ENCODE peak calls at places on chromosomes 3 and 15, in nine cellular contexts. Q is body of pancreas, R is breast epithelium, M is HepG2, G is adrenal gland, T is IMR-90, U is GM12878, C is HCT116, J is stomach. X is an unnamed sample. For H3K4me1, the result is how much of the 10 kb centered on the place peaks cover.

GRCh38 chr15:73927476-73928240 is 1.4 kb downstream of the LOXL1 start:
- DNase-seq in Q (peak), R (peak), M (no peak), G (peak), T (peak), U (no peak), C (peak), J (peak), X (no peak)

GRCh38 chr3:147008886-147009285 is 397.5 kb downstream of the ZIC4 start:
- DNase-seq in Q (peak), R (no peak), M (no peak), G (no peak), T (no peak), U (no peak), C (no peak), J (no peak), X (no peak)

GRCh38 chr3:11624161-11624560 is 19.6 kb downstream of the VGLL4 start:
- DNase-seq in Q (no peak), R (no peak), M (no peak), G (no peak), T (peak), U (no peak), C (no peak), J (no peak), X (no peak)

GRCh38 chr3:133933097-133934024 is 37.7 kb upstream of the RAB6B start:
- DNase-seq in Q (no peak), R (no peak), M (no peak), G (peak), T (no peak), U (no peak), C (no peak), J (no peak), X (no peak)

GRCh38 chr3:45943207-45943846 is at the start of gene CXCR6:
- DNase-seq in Q (no peak), R (no peak), M (no peak), G (no peak), T (peak), U (no peak), C (no peak), J (no peak), X (peak)

GRCh38 chr15:93067649-93068085 is 21.3 kb downstream of the RGMA start:
- DNase-seq in Q (no peak), R (no peak), M (no peak), G (no peak), T (no peak), U (no peak), C (no peak), J (no peak), X (no peak)

GRCh38 chr3:113205481-113205880 is 5.9 kb upstream of the BOC start:
- DNase-seq in Q (no peak), R (no peak), M (no peak), G (no peak), T (no peak), U (no peak), C (no peak), J (no peak), X (no peak)

GRCh38 chr3:18987862-18988447 is 160.4 kb upstream of the KCNH8 start:
- DNase-seq in Q (no peak), R (no peak), M (no peak), G (no peak), T (no peak), U (no peak), C (no peak), J (peak), X (no peak)

GRCh38 chr3:11706604-11707003 is 62.9 kb upstream of the VGLL4 start:
- DNase-seq in Q (no peak), R (no peak), M (no peak), G (no peak), T (no peak), U (no peak), C (no peak), J (no peak), X (no peak)

GRCh38 chr3:147939425-147940196 is 530.4 kb downstream of the ZIC1 start:
- DNase-seq in Q (no peak), R (no peak), M (no peak), G (no peak), T (no peak), U (no peak), C (no peak), J (no peak), X (no peak)

GRCh38 chr3:177440456-177441105 is 243.3 kb upstream of the TBL1XR1 start:
- DNase-seq in Q (no peak), R (no peak), M (no peak), G (no peak), T (no peak), U (no peak), C (no peak), J (no peak), X (no peak)

GRCh38 chr3:25259871-25260270 is 168.2 kb upstream of the RARB start:
- DNase-seq in Q (no peak), R (peak), M (no peak), G (no peak), T (no peak), U (no peak), C (no peak), J (no peak), X (no peak)

GRCh38 chr3:170428095-170428494 is 9.4 kb downstream of the CLDN11 start:
- DNase-seq in Q (no peak), R (no peak), M (peak), G (no peak), T (no peak), U (no peak), C (no peak), J (no peak), X (no peak)

GRCh38 chr3:148211725-148212124 is 486.0 kb upstream of the AGTR1 start:
- DNase-seq in Q (no peak), R (no peak), M (peak), G (no peak), T (peak), U (no peak), C (peak), J (no peak), X (no peak)

GRCh38 chr15:73628102-73628501 is 5.1 kb downstream of the NPTN start:
- DNase-seq in Q (no peak), R (no peak), M (peak), G (no peak), T (no peak), U (no peak), C (no peak), J (no peak), X (no peak)

GRCh38 chr15:70964058-70964457 is 71.4 kb downstream of the LRRC49 start:
- DNase-seq in Q (no peak), R (no peak), M (no peak), G (no peak), T (peak), U (no peak), C (no peak), J (no peak), X (no peak)

GRCh38 chr15:37819191-37819590 is 115.2 kb upstream of the TMCO5A start:
- DNase-seq in Q (no peak), R (no peak), M (no peak), G (no peak), T (peak), U (no peak), C (no peak), J (no peak), X (no peak)

GRCh38 chr3:19149388-19149787 is 1.1 kb downstream of the KCNH8 start:
- DNase-seq in Q (peak), R (no peak), M (no peak), G (peak), T (no peak), U (no peak), C (no peak), J (no peak), X (no peak)

GRCh38 chr3:69542265-69543079 is 156.6 kb upstream of the FRMD4B start:
- DNase-seq in Q (no peak), R (no peak), M (no peak), G (no peak), T (no peak), U (no peak), C (no peak), J (no peak), X (no peak)

GRCh38 chr15:45588199-45588910 is 1.2 kb downstream of the BLOC1S6 start:
- DNase-seq in Q (no peak), R (no peak), M (peak), G (no peak), T (peak), U (no peak), C (no peak), J (no peak), X (no peak)

GRCh38 chr3:168974628-168975403 is 688.7 kb downstream of the MECOM start:
- DNase-seq in Q (no peak), R (no peak), M (no peak), G (no peak), T (no peak), U (no peak), C (no peak), J (no peak), X (no peak)

GRCh38 chr15:100595964-100596363 is 6.0 kb downstream of the LINS1 start:
- DNase-seq in Q (no peak), R (no peak), M (no peak), G (no peak), T (no peak), U (no peak), C (no peak), J (no peak), X (no peak)

GRCh38 chr3:29513236-29513635 is 232.4 kb downstream of the RBMS3 start:
- DNase-seq in Q (no peak), R (no peak), M (no peak), G (peak), T (peak), U (no peak), C (no peak), J (no peak), X (peak)

GRCh38 chr3:194377708-194378107 is 8.2 kb upstream of the LRRC15 start:
- DNase-seq in Q (no peak), R (no peak), M (no peak), G (no peak), T (no peak), U (no peak), C (no peak), J (no peak), X (no peak)

GRCh38 chr3:150177673-150178378 is 207.1 kb upstream of the PFN2 start:
- DNase-seq in Q (no peak), R (no peak), M (no peak), G (no peak), T (peak), U (no peak), C (no peak), J (no peak), X (no peak)

GRCh38 chr15:89656116-89656815 is 999 bp upstream of the KIF7 start:
- DNase-seq in Q (no peak), R (no peak), M (no peak), G (no peak), T (peak), U (no peak), C (no peak), J (no peak), X (peak)

GRCh38 chr3:162742159-162742717 is 1245.6 kb downstream of the OTOL1 start:
- DNase-seq in Q (no peak), R (no peak), M (no peak), G (no peak), T (no peak), U (no peak), C (no peak), J (no peak), X (no peak)

GRCh38 chr3:24410861-24411260 is 83.8 kb downstream of the THRB start:
- DNase-seq in Q (no peak), R (no peak), M (no peak), G (no peak), T (no peak), U (no peak), C (no peak), J (no peak), X (no peak)

GRCh38 chr15:40420071-40420713 is 14.6 kb downstream of the IVD start:
- DNase-seq in Q (peak), R (no peak), M (no peak), G (peak), T (no peak), U (no peak), C (no peak), J (peak), X (no peak)

GRCh38 chr15:40424483-40425115 is 16.2 kb upstream of the BAHD1 start:
- DNase-seq in Q (no peak), R (no peak), M (no peak), G (no peak), T (no peak), U (no peak), C (no peak), J (no peak), X (no peak)

GRCh38 chr15:40418126-40418525 is 12.5 kb downstream of the IVD start:
- DNase-seq in Q (no peak), R (no peak), M (no peak), G (no peak), T (no peak), U (no peak), C (no peak), J (no peak), X (no peak)

GRCh38 chr15:40421246-40422157 is 15.9 kb downstream of the IVD start:
- DNase-seq in Q (peak), R (peak), M (peak), G (peak), T (peak), U (no peak), C (peak), J (peak), X (peak)

GRCh38 chr15:40420793-40421192 is 15.2 kb downstream of the IVD start:
- DNase-seq in Q (peak), R (peak), M (no peak), G (peak), T (no peak), U (no peak), C (peak), J (peak), X (no peak)
- TF ChIP-seq POLR2A in Q (no peak), R (no peak), M (no peak), G (no peak), T (no peak), U (no peak), C (no peak), J (no peak), X (no peak)

GRCh38 chr3:47162695-47163022 is 1.3 kb downstream of the SETD2 start:
- DNase-seq in Q (no peak), R (no peak), M (no peak), G (no peak), T (peak), U (no peak), C (no peak), J (no peak), X (no peak)

GRCh38 chr3:47159153-47159552 is 4.8 kb downstream of the SETD2 start:
- DNase-seq in Q (no peak), R (no peak), M (no peak), G (no peak), T (no peak), U (no peak), C (no peak), J (no peak), X (no peak)

GRCh38 chr3:47161983-47162694 is 1.8 kb downstream of the SETD2 start:
- DNase-seq in Q (no peak), R (no peak), M (no peak), G (no peak), T (no peak), U (no peak), C (no peak), J (no peak), X (no peak)

GRCh38 chr3:47158208-47158607 is 5.7 kb downstream of the SETD2 start:
- DNase-seq in Q (no peak), R (no peak), M (no peak), G (no peak), T (no peak), U (no peak), C (no peak), J (no peak), X (no peak)

GRCh38 chr3:47159820-47160219 is 4.1 kb downstream of the SETD2 start:
- DNase-seq in Q (no peak), R (no peak), M (no peak), G (no peak), T (no peak), U (no peak), C (no peak), J (no peak), X (no peak)
- H3K4me1 ChIP-seq in Q (half or more), R (under half), M (half or more), G (under half), T (under half), U (under half), C (under half), J (half or more), X (half or more)

DNA sequence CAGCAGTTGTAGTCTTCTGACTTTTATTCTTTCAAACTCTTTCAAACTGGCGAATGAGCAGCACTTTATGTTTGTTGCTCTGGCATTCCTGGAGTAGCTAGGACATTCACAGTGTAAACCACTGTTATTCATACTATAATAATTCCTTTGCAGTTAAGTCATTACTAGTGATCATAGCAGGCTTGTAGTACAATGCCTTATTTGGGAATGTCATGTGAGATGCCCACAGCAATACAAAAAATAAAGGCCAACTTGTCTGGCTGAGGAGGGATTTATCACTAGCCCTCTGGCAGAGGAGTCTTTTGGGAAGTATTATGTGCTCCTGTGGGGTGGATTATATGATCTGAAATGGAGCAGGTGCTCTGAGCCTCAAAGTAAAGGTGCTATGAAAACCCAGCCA is 197.2 kb downstream of the VGLL3 start:
- DNase-seq in Q (no peak), R (no peak), M (peak), G (no peak), T (peak), U (no peak), C (no peak), J (no peak), X (no peak)
- TF ChIP-seq POLR2A in Q (no peak), R (no peak), M (no peak), G (no peak), T (peak), U (no peak), C (no peak), J (no peak), X (peak)

DNA sequence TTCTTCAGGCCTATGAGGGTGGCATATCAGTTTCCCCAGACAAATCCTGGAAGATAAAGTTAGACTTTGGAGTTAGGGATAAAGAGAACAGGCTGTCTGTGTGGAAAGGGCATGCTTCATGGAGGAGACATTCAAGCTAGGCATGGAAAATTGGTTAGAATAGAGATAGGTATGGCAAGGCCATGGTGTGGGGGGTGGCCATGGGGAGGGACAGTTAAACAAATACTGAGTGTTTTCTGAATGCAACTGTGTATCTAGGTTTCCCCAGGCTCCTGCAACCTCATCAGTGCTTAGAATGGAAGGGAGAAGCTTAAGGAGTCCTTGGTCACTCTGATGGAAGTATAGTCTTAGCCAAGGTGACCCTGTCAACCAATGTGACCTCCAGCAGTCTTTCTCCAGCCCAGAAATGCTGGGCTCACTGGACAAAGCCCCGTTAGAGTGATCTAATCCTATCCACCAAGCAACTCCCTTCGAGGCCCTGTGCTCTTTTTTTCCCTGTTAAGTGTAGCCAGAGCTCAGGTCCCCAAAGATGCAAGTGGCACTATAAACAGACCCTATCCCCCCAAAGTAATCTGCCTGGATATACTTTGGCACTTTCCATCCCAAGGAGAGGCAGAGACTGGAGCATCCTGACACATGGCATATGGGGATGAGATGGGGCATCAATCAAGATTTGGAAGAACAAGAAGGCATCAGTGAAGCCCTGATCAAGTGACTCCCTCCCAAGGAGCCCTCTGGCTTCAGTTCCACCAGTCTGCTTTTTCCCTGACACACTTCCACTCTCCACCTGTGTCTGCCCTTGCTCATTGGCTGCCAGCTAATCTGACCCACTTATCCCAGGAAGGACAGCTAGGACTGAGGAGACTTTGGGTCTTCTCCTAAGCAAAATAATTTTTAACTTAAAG is 5.6 kb upstream of the PKM start:
- DNase-seq in Q (no peak), R (no peak), M (no peak), G (no peak), T (peak), U (no peak), C (no peak), J (no peak), X (no peak)
- H3K4me1 ChIP-seq in Q (under half), R (under half), M (half or more), G (under half), T (under half), U (under half), C (half or more), J (under half), X (under half)

GRCh38 chr15:51829360-51830278 is at the start of gene TMOD3:
- DNase-seq in Q (peak), R (peak), M (peak), G (peak), T (peak), U (peak), C (peak), J (peak), X (peak)
- TF ChIP-seq POLR2A in Q (peak), R (peak), M (peak), G (peak), T (peak), U (peak), C (peak), J (peak), X (peak)

GRCh38 chr15:75695634-75696302 is 16.9 kb downstream of the CSPG4 start:
- DNase-seq in Q (no peak), R (no peak), M (no peak), G (no peak), T (no peak), U (no peak), C (no peak), J (no peak), X (no peak)

GRCh38 chr15:75695206-75695605 is 17.4 kb downstream of the CSPG4 start:
- DNase-seq in Q (no peak), R (no peak), M (no peak), G (no peak), T (no peak), U (no peak), C (no peak), J (no peak), X (no peak)

GRCh38 chr15:75696303-75696657 is 16.4 kb downstream of the CSPG4 start:
- DNase-seq in Q (no peak), R (no peak), M (no peak), G (no peak), T (no peak), U (no peak), C (no peak), J (no peak), X (peak)

GRCh38 chr15:75694241-75695182 is 18.1 kb downstream of the CSPG4 start:
- DNase-seq in Q (peak), R (no peak), M (peak), G (peak), T (peak), U (no peak), C (no peak), J (peak), X (peak)

DNA sequence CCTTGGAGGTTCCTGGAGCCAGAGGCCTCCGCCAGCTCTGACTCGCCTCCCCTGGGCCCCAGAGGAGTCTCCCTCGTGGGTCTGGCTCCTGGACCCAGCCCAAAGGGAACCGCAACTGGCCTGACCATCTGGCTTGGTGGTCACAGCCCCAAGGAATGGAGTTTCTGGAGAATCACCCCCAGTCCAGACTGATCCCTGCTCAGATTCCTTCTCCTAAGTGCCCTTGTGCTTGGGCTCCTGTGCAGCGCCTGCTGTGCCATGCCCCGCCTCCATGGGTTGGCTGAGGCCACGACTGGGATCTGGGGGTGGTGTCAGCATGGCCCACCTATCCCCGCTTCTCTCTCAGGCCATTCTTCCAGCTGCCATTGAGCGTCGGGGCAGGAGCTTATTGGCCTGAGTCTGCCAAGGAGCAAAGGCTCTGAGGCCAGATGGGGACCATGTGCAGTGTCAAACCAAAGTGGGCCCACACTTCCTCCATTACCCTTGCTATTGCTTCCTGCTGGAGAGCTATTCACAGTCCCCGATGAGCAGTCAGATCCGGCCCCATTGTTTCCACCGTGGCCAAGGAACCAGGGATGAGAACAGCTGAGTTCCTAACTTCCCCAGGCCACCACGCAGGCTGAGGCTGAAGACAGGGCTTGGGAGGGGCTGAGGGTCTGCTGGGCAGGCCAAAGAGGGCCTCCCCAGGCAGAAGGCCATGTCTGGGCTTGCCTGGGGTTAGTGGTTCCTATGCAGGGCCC is 19.0 kb downstream of the CSPG4 start:
- DNase-seq in Q (no peak), R (no peak), M (no peak), G (no peak), T (peak), U (no peak), C (no peak), J (no peak), X (no peak)
- H3K4me1 ChIP-seq in Q (under half), R (under half), M (under half), G (under half), T (under half), U (under half), C (under half), J (half or more), X (half or more)